ENCODE peak calls at places on chromosomes 6 and 20, in nine cellular contexts. One of them, this sample, is unnamed.

GRCh38 chr6:163748036-163748435 is 333.5 kb downstream of the QKI start:
- DNase-seq in neural crest cell: no peak
- DNase-seq in GM12865: no peak
- DNase-seq in fibroblast of the aortic adventitia: no peak
- DNase-seq in astrocyte of the spinal cord: no peak
- DNase-seq in AG10803: no peak
- DNase-seq in PC-9: no peak
- DNase-seq in cardiac fibroblast: no peak
- DNase-seq in LNCaP clone FGC: no peak
- DNase-seq in this sample: no peak

GRCh38 chr6:44315506-44315905 is 2.4 kb upstream of the AARS2 start:
- DNase-seq in neural crest cell: no peak
- DNase-seq in GM12865: no peak
- DNase-seq in fibroblast of the aortic adventitia: no peak
- DNase-seq in astrocyte of the spinal cord: no peak
- DNase-seq in AG10803: no peak
- DNase-seq in PC-9: no peak
- DNase-seq in cardiac fibroblast: no peak
- DNase-seq in LNCaP clone FGC: no peak
- DNase-seq in this sample: no peak

GRCh38 chr20:50348118-50348517 is 157.5 kb downstream of the CEBPB start:
- DNase-seq in neural crest cell: no peak
- DNase-seq in GM12865: no peak
- DNase-seq in fibroblast of the aortic adventitia: no peak
- DNase-seq in astrocyte of the spinal cord: no peak
- DNase-seq in AG10803: no peak
- DNase-seq in PC-9: no peak
- DNase-seq in cardiac fibroblast: no peak
- DNase-seq in LNCaP clone FGC: no peak
- DNase-seq in this sample: no peak

GRCh38 chr20:8805737-8806442 is 263.0 kb upstream of the PLCB4 start:
- DNase-seq in neural crest cell: no peak
- DNase-seq in GM12865: peak; percentile 19
- DNase-seq in fibroblast of the aortic adventitia: no peak
- DNase-seq in astrocyte of the spinal cord: no peak
- DNase-seq in AG10803: no peak
- DNase-seq in PC-9: no peak
- DNase-seq in cardiac fibroblast: no peak
- DNase-seq in LNCaP clone FGC: no peak
- DNase-seq in this sample: no peak

GRCh38 chr20:12293900-12294299 is 376.2 kb downstream of the BTBD3 start:
- DNase-seq in neural crest cell: no peak
- DNase-seq in GM12865: no peak
- DNase-seq in fibroblast of the aortic adventitia: no peak
- DNase-seq in astrocyte of the spinal cord: no peak
- DNase-seq in AG10803: no peak
- DNase-seq in PC-9: no peak
- DNase-seq in cardiac fibroblast: no peak
- DNase-seq in LNCaP clone FGC: no peak
- DNase-seq in this sample: no peak

GRCh38 chr6:125794342-125795137 is 3.8 kb downstream of the NCOA7 start:
- DNase-seq in neural crest cell: no peak
- DNase-seq in GM12865: no peak
- DNase-seq in fibroblast of the aortic adventitia: peak; percentile 67
- DNase-seq in astrocyte of the spinal cord: no peak
- DNase-seq in AG10803: peak; percentile 53
- DNase-seq in PC-9: no peak
- DNase-seq in cardiac fibroblast: peak; percentile 58
- DNase-seq in LNCaP clone FGC: no peak
- DNase-seq in this sample: no peak

GRCh38 chr6:10425177-10425972 is 10.5 kb upstream of the TFAP2A start:
- DNase-seq in neural crest cell: no peak
- DNase-seq in GM12865: no peak
- DNase-seq in fibroblast of the aortic adventitia: no peak
- DNase-seq in astrocyte of the spinal cord: no peak
- DNase-seq in AG10803: no peak
- DNase-seq in PC-9: no peak
- DNase-seq in cardiac fibroblast: peak; percentile 7
- DNase-seq in LNCaP clone FGC: no peak
- DNase-seq in this sample: no peak

GRCh38 chr20:58605292-58606065 is 45.6 kb upstream of the STX16 start:
- DNase-seq in neural crest cell: no peak
- DNase-seq in GM12865: no peak
- DNase-seq in fibroblast of the aortic adventitia: no peak
- DNase-seq in astrocyte of the spinal cord: no peak
- DNase-seq in AG10803: no peak
- DNase-seq in PC-9: no peak
- DNase-seq in cardiac fibroblast: no peak
- DNase-seq in LNCaP clone FGC: no peak
- DNase-seq in this sample: no peak

GRCh38 chr6:159788276-159788675 is 1.1 kb downstream of the TCP1 start:
- DNase-seq in neural crest cell: no peak
- DNase-seq in GM12865: peak; percentile 34
- DNase-seq in fibroblast of the aortic adventitia: no peak
- DNase-seq in astrocyte of the spinal cord: no peak
- DNase-seq in AG10803: no peak
- DNase-seq in PC-9: no peak
- DNase-seq in cardiac fibroblast: no peak
- DNase-seq in LNCaP clone FGC: no peak
- DNase-seq in this sample: no peak

GRCh38 chr6:7554533-7555275 is 13.2 kb downstream of the DSP start:
- DNase-seq in neural crest cell: no peak
- DNase-seq in GM12865: no peak
- DNase-seq in fibroblast of the aortic adventitia: no peak
- DNase-seq in astrocyte of the spinal cord: no peak
- DNase-seq in AG10803: no peak
- DNase-seq in PC-9: no peak
- DNase-seq in cardiac fibroblast: no peak
- DNase-seq in LNCaP clone FGC: no peak
- DNase-seq in this sample: no peak

GRCh38 chr6:104940238-104940880 is 16.5 kb upstream of the LIN28B start:
- DNase-seq in neural crest cell: peak; percentile 69
- DNase-seq in GM12865: no peak
- DNase-seq in fibroblast of the aortic adventitia: no peak
- DNase-seq in astrocyte of the spinal cord: no peak
- DNase-seq in AG10803: no peak
- DNase-seq in PC-9: no peak
- DNase-seq in cardiac fibroblast: no peak
- DNase-seq in LNCaP clone FGC: no peak
- DNase-seq in this sample: no peak

GRCh38 chr6:89993411-89993810 is 99.1 kb downstream of the GJA10 start:
- DNase-seq in neural crest cell: no peak
- DNase-seq in GM12865: no peak
- DNase-seq in fibroblast of the aortic adventitia: no peak
- DNase-seq in astrocyte of the spinal cord: no peak
- DNase-seq in AG10803: no peak
- DNase-seq in PC-9: no peak
- DNase-seq in cardiac fibroblast: no peak
- DNase-seq in LNCaP clone FGC: no peak
- DNase-seq in this sample: no peak

DNA sequence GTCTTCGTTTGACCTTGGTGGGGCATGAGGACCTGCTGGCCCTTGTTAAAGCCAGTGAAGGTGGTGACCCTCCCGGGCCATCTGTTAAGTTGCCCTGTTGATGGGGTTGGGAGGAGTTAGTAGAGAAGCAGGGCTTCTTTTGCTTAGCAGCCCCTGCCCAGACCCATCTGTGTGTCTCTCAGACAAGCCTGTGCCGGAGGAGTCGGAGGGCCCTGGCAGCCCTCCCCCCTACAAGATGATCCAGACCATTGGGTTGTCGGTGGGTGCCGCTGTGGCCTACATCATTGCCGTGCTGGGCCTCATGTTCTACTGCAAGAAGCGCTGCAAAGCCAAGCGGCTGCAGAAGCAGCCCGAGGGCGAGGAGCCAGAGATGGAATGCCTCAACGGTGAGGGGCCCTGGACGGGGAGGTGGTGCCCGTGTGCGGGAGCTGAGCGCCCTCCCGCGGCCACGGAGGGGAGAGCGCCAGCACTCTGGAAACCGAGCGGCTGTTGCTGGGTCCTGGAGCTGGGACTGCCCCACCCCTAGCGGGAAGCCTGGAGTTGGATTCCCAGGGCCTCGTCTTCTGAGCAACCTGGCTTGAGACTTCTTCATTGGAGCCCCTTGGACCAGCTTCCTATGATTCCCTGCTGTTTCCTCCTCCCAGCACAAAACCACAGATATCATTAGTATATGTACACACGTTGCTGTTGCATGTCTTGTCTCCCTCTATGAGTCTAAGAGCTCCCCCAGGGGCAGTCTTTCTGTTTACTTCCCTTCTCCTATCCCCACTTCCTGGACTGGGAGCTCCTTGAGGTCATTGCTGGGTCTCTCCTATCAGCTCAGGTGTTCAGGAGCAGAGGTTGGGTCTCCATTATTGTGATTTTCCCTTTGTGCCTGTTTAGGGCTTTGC is 27.6 kb upstream of the SRF start:
- DNase-seq in neural crest cell: peak; percentile 87
- DNase-seq in GM12865: peak; percentile 77
- DNase-seq in fibroblast of the aortic adventitia: peak; percentile 92
- DNase-seq in astrocyte of the spinal cord: peak; percentile 92
- DNase-seq in AG10803: peak; percentile 89
- DNase-seq in PC-9: peak; percentile 87
- DNase-seq in cardiac fibroblast: peak; percentile 85
- DNase-seq in LNCaP clone FGC: no peak
- DNase-seq in this sample: peak; percentile 94
- TF ChIP-seq CTCF in neural crest cell: peak; percentile 99
- TF ChIP-seq CTCF in GM12865: peak; percentile 96
- TF ChIP-seq CTCF in fibroblast of the aortic adventitia: peak; percentile 97
- TF ChIP-seq CTCF in astrocyte of the spinal cord: peak; percentile 99
- TF ChIP-seq CTCF in AG10803: peak; percentile 85
- TF ChIP-seq CTCF in PC-9: peak; percentile 94
- TF ChIP-seq CTCF in cardiac fibroblast: peak; percentile 98
- TF ChIP-seq CTCF in LNCaP clone FGC: peak; percentile 67
- TF ChIP-seq CTCF in this sample: peak; percentile 93

GRCh38 chr6:5123296-5124135 is 38.4 kb downstream of the PPP1R3G start:
- DNase-seq in neural crest cell: no peak
- DNase-seq in GM12865: no peak
- DNase-seq in fibroblast of the aortic adventitia: no peak
- DNase-seq in astrocyte of the spinal cord: no peak
- DNase-seq in AG10803: no peak
- DNase-seq in PC-9: no peak
- DNase-seq in cardiac fibroblast: no peak
- DNase-seq in LNCaP clone FGC: no peak
- DNase-seq in this sample: no peak
- TF ChIP-seq CTCF in neural crest cell: no peak
- TF ChIP-seq CTCF in GM12865: no peak
- TF ChIP-seq CTCF in fibroblast of the aortic adventitia: no peak
- TF ChIP-seq CTCF in astrocyte of the spinal cord: no peak
- TF ChIP-seq CTCF in AG10803: no peak
- TF ChIP-seq CTCF in PC-9: no peak
- TF ChIP-seq CTCF in cardiac fibroblast: no peak
- TF ChIP-seq CTCF in LNCaP clone FGC: no peak
- TF ChIP-seq CTCF in this sample: no peak

GRCh38 chr6:37827603-37828265 is 8.2 kb downstream of the ZFAND3 start:
- DNase-seq in neural crest cell: no peak
- DNase-seq in GM12865: no peak
- DNase-seq in fibroblast of the aortic adventitia: no peak
- DNase-seq in astrocyte of the spinal cord: no peak
- DNase-seq in AG10803: no peak
- DNase-seq in PC-9: no peak
- DNase-seq in cardiac fibroblast: no peak
- DNase-seq in LNCaP clone FGC: no peak
- DNase-seq in this sample: no peak
- TF ChIP-seq CTCF in neural crest cell: no peak
- TF ChIP-seq CTCF in GM12865: no peak
- TF ChIP-seq CTCF in fibroblast of the aortic adventitia: no peak
- TF ChIP-seq CTCF in astrocyte of the spinal cord: no peak
- TF ChIP-seq CTCF in AG10803: no peak
- TF ChIP-seq CTCF in PC-9: no peak
- TF ChIP-seq CTCF in cardiac fibroblast: no peak
- TF ChIP-seq CTCF in LNCaP clone FGC: no peak
- TF ChIP-seq CTCF in this sample: no peak

GRCh38 chr6:138289739-138290138 is 71.4 kb upstream of the PBOV1 start:
- DNase-seq in neural crest cell: no peak
- DNase-seq in GM12865: peak; percentile 28
- DNase-seq in fibroblast of the aortic adventitia: no peak
- DNase-seq in astrocyte of the spinal cord: no peak
- DNase-seq in AG10803: no peak
- DNase-seq in PC-9: peak; percentile 2
- DNase-seq in cardiac fibroblast: no peak
- DNase-seq in LNCaP clone FGC: no peak
- DNase-seq in this sample: no peak
- TF ChIP-seq CTCF in neural crest cell: peak; percentile 42
- TF ChIP-seq CTCF in GM12865: peak; percentile 28
- TF ChIP-seq CTCF in fibroblast of the aortic adventitia: no peak
- TF ChIP-seq CTCF in astrocyte of the spinal cord: peak; percentile 27
- TF ChIP-seq CTCF in AG10803: no peak
- TF ChIP-seq CTCF in PC-9: peak; percentile 32
- TF ChIP-seq CTCF in cardiac fibroblast: no peak
- TF ChIP-seq CTCF in LNCaP clone FGC: peak; percentile 17
- TF ChIP-seq CTCF in this sample: peak; percentile 16